ENCODE peak calls at places on chromosomes 12 and 14, in nine cellular contexts. P is WTC11, M is neural crest cell, Z is RWPE1, C is prostate gland, F is fibroblast of pulmonary artery, N is heart right ventricle, T is cardiac muscle cell, W is mammary epithelial cell. E is an unnamed sample.

GRCh38 chr12:101992091-101992490 is 69.7 kb downstream of the WASHC3 start:
- DNase-seq in Z (no peak), M (no peak), P (no peak), F (peak), N (no peak), C (no peak), W (no peak), T (no peak), E (peak)

GRCh38 chr12:107107381-107107780 is 14.0 kb upstream of the CRY1 start:
- DNase-seq in Z (no peak), T (no peak), F (no peak), W (no peak), M (no peak), P (no peak), C (no peak), N (no peak), E (no peak)

GRCh38 chr14:68924392-68925158 is 54.5 kb downstream of the ACTN1 start:
- DNase-seq in C (no peak), M (no peak), W (no peak), T (peak), P (no peak), F (no peak), N (peak), Z (peak), E (no peak)

GRCh38 chr14:99628832-99629618 is 15.9 kb upstream of the HHIPL1 start:
- DNase-seq in W (peak), F (peak), Z (peak), T (peak), N (peak), M (peak), P (peak), C (peak), E (peak)

GRCh38 chr14:103899316-103899715 is 28.9 kb upstream of the TDRD9 start:
- DNase-seq in W (no peak), F (no peak), T (no peak), P (no peak), N (no peak), C (no peak), Z (no peak), M (no peak), E (no peak)

GRCh38 chr12:92942905-92943304 is 13.8 kb upstream of the EEA1 start:
- DNase-seq in Z (no peak), P (no peak), W (peak), N (no peak), C (peak), M (no peak), T (no peak), F (peak), E (peak)

GRCh38 chr12:116222358-116222757 is 55.1 kb downstream of the MED13L start:
- DNase-seq in F (peak), C (peak), T (no peak), Z (peak), N (no peak), P (no peak), M (no peak), W (peak), E (peak)

GRCh38 chr12:31728289-31728916 is 418 bp downstream of the AMN1 start:
- DNase-seq in C (peak), Z (peak), W (no peak), N (no peak), T (no peak), M (no peak), P (no peak), F (no peak), E (no peak)

GRCh38 chr14:37931998-37932397 is 275.7 kb upstream of the SSTR1 start:
- DNase-seq in C (no peak), W (no peak), F (no peak), P (no peak), Z (no peak), N (no peak), T (no peak), M (no peak), E (no peak)

GRCh38 chr14:24150993-24151392 is 3.7 kb downstream of the RNF31 start:
- DNase-seq in C (no peak), T (no peak), W (no peak), F (no peak), Z (no peak), N (no peak), M (no peak), P (no peak), E (no peak)

GRCh38 chr14:106044949-106045596 is 518.7 kb downstream of the TMEM121 start:
- DNase-seq in M (no peak), W (no peak), C (no peak), N (peak), T (no peak), Z (no peak), P (no peak), F (no peak), E (peak)

GRCh38 chr12:57429473-57430116 is 1.2 kb downstream of the R3HDM2 start:
- DNase-seq in N (no peak), M (no peak), C (no peak), P (no peak), W (no peak), F (no peak), Z (peak), T (no peak), E (no peak)

GRCh38 chr12:32478166-32478565 is 78.8 kb downstream of the FGD4 start:
- DNase-seq in W (no peak), T (no peak), C (no peak), P (no peak), Z (no peak), F (no peak), M (no peak), N (no peak), E (no peak)

GRCh38 chr12:753401-754237 is 1.2 kb downstream of the WNK1 start:
- DNase-seq in F (peak), M (peak), N (peak), W (no peak), C (peak), Z (no peak), T (peak), P (peak), E (peak)
- TF ChIP-seq CTCF in F (no peak), M (peak), N (no peak), W (no peak), C (peak), Z (no peak), T (no peak), P (no peak), E (no peak)

DNA sequence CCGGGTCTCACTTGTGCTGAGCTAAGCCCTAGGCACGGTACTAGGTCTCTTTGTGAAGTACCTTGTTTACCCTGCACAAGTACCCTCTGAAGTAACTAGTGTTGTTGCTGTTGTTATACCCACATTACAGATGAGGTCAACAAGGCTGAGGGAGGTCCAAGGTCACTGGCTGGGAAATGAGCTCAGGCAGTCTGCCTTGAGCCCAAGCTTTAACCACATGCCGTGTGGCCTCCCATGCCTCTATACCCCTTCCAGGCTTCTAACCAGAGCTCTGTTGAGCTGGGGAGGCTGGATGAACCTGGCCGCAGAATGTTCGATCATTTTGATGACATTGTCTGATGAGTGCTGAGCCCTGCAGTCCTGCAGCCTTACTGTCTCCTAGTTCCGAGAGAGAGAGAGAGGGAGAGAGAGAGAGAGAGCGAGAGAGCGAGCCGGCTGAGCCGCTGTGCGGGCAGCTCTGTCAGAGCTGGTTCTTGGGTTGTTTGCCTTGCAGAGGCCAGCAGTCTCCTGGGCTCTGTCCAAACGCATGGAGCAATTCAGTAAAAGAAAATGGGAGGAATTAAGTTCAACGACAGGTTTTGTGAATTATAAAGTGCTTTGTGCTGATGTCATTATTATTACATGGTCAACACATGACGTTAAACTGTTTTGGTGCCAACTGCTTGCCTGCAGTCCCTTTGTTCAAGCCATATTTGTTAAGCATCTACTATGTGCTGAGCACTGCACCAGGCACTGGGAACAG is 13.1 kb downstream of the JDP2 start:
- DNase-seq in P (no peak), N (peak), F (peak), M (no peak), W (no peak), C (peak), T (no peak), Z (no peak), E (no peak)
- TF ChIP-seq CTCF in P (no peak), N (no peak), F (no peak), M (no peak), W (no peak), C (no peak), T (no peak), Z (no peak), E (no peak)

GRCh38 chr14:104971447-104972240 is 6.5 kb downstream of the AHNAK2 start:
- DNase-seq in Z (no peak), W (no peak), P (no peak), N (peak), C (no peak), M (no peak), T (no peak), F (no peak), E (no peak)

GRCh38 chr14:104973215-104974145 is 4.7 kb downstream of the AHNAK2 start:
- DNase-seq in C (peak), Z (peak), T (no peak), M (no peak), P (no peak), F (peak), N (peak), W (peak), E (peak)

GRCh38 chr14:104974146-104974541 is 4.0 kb downstream of the AHNAK2 start:
- DNase-seq in C (no peak), M (no peak), F (no peak), T (no peak), Z (no peak), P (no peak), W (peak), N (no peak), E (no peak)

GRCh38 chr14:104970231-104971068 is 7.7 kb downstream of the AHNAK2 start:
- DNase-seq in P (no peak), C (no peak), F (peak), N (peak), T (no peak), M (no peak), W (peak), Z (peak), E (peak)

GRCh38 chr14:104972301-104973211 is 5.6 kb downstream of the AHNAK2 start:
- DNase-seq in W (peak), T (no peak), N (peak), P (no peak), M (no peak), C (peak), Z (peak), F (no peak), E (peak)
- TF ChIP-seq CTCF in W (peak), T (no peak), N (no peak), P (no peak), M (no peak), C (peak), Z (peak), F (no peak), E (no peak)

GRCh38 chr14:102873546-102874061 is 48.9 kb upstream of the AMN start:
- DNase-seq in Z (no peak), F (no peak), M (no peak), N (no peak), T (no peak), W (no peak), P (no peak), C (no peak), E (no peak)
- TF ChIP-seq CTCF in Z (no peak), F (no peak), M (no peak), N (no peak), T (no peak), W (no peak), P (no peak), C (no peak), E (no peak)

DNA sequence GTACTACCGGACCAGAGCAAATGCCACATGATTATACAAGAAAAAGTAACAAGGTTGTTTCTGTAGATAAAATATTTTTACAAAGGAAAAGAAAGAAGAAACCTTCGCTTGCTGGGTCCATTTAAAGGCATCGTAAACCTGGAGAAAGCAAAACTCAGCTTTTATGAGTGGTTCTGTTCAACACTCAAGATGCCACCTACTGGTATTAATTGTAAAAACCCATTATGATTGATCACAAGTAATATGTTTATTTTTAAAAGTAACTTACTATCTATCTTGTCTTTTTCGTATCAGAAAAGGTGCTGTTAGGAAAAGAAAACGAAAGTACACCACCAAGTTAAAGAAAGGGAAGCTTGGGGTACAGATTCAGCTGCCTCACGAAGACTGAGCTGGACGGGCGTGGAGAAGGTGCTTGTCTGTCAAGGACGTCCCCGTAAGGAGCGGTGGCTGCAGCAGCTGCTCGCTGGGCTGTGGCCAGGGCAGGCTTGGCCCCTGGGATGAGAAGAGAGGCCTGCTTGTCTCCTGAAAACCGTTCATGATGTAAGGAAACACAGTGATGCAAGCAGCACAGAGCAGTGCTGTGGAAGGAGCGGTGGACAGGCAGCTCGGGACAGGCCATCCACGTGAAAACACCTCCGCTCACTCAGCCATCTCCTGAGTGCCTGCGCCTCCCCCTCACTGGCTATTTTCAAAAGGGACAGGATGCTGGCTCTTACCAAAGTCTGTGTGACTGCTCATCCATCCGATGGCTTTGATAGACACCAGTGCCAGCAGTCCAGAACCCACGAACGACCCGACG is 25.0 kb downstream of the SLC15A4 start:
- DNase-seq in N (no peak), T (no peak), F (peak), P (no peak), M (no peak), W (no peak), C (no peak), Z (no peak), E (no peak)
- TF ChIP-seq CTCF in N (no peak), T (peak), F (peak), P (no peak), M (peak), W (peak), C (peak), Z (no peak), E (no peak)

DNA sequence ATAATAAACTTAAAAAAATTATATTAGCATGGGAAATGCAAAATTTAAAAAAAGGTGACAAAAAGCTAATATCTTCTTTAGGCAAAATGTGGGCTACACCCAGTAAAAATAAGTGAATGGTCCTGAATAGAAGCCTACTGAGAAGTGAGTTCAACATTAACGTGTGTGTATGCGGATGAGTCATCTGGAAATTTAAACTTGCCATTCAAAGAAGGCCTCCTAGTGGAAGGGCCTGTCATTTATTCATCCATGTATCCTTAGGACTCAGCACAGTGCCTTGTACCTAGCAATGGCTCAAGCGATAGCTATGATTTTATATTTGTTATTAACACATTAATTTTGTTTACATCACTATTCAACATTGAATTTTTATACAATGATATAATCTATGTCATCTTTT is 226.2 kb downstream of the NUBPL start:
- DNase-seq in C (no peak), F (peak), N (no peak), Z (peak), P (no peak), M (no peak), T (no peak), W (peak), E (peak)
- TF ChIP-seq CTCF in C (no peak), F (peak), N (no peak), Z (no peak), P (no peak), M (peak), T (no peak), W (peak), E (peak)

DNA sequence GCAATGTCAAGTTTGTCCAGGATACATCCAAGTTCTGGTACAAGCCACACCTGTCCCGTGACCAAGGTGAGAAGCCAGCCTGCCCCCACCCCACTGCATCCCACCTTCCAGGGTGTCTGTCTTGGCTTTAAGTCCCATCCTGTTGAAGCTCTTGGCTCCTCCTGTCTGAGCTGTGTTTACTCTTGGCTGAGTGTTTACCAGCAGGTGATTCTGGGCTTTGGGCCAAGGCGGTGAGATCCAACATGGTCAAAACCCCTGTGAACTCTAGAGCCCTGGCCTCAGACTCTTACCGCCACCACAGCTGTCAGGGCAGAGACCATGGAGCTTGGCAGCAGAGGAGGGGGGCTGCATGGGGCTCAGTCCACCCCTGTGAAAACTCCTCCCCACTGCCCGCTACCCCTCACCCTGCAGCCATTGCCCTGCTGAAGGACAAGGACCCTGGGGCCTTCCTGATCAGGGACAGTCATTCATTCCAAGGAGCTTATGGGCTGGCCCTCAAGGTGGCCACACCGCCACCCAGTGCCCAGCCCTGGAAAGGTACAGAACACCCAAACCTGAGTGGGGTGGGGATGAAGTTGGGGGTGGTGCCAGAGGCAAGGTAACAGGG is 11.6 kb downstream of the TNS2 start:
- DNase-seq in F (no peak), N (no peak), W (no peak), C (peak), P (peak), T (no peak), M (no peak), Z (no peak), E (peak)
- TF ChIP-seq CTCF in F (no peak), N (no peak), W (peak), C (peak), P (no peak), T (peak), M (no peak), Z (no peak), E (peak)

DNA sequence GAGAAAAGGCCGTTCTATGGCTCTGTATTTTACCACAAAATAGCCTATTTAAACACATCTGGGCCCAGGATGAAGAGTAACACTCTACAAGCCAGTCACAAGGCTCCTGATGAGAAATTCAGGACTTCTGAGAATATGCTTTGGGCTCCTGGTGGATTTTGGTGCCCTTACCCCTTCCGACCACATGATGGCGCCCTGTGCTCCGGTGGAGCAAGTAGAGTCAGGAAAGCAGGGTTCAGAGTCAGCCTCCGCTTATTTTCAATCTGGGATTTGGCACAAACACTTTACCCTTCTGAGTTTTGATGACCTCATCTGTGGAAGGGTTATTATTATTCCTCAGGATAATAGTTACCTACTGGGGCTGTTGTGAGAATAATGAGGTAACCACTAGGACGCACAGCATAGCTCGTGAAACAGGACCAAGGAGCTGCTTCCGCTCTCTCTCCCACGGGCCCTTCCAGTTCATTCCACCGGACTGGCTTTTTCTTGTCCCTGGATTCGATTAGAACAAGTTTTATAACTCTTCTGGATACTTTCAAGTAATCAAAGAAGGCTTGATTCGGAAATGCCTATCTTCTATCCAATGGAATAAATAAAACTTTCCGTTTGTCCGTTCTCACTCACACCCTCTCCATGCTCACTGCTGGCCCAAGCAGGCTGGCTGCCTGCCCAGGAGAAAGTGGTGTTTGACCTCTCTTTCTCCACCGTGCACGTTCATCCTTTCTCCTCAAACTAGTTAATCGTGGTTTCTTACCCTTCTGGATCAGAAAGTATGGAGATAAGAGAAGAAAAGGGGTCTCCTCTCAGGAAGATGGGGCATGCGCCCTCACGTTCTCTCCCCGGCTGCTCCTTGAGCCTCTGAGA is 104.6 kb downstream of the GALC start:
- DNase-seq in C (no peak), P (peak), M (no peak), N (peak), Z (no peak), W (no peak), T (peak), F (peak), E (peak)
- TF ChIP-seq CTCF in C (no peak), P (peak), M (peak), N (peak), Z (no peak), W (peak), T (peak), F (peak), E (peak)

GRCh38 chr12:47188576-47189441 is 109.0 kb upstream of the AMIGO2 start:
- DNase-seq in M (no peak), C (no peak), F (peak), T (no peak), W (peak), Z (no peak), P (no peak), N (no peak), E (peak)

GRCh38 chr12:47192046-47192445 is 112.3 kb upstream of the AMIGO2 start:
- DNase-seq in C (no peak), M (no peak), W (no peak), T (no peak), F (no peak), P (no peak), N (no peak), Z (no peak), E (no peak)

GRCh38 chr12:47190905-47191304 is 111.1 kb upstream of the AMIGO2 start:
- DNase-seq in W (no peak), N (no peak), M (no peak), T (no peak), P (no peak), F (no peak), C (no peak), Z (no peak), E (no peak)

GRCh38 chr12:47189753-47190152 is 110.0 kb upstream of the AMIGO2 start:
- DNase-seq in T (peak), M (no peak), P (peak), W (no peak), F (peak), C (no peak), Z (no peak), N (no peak), E (no peak)

DNA sequence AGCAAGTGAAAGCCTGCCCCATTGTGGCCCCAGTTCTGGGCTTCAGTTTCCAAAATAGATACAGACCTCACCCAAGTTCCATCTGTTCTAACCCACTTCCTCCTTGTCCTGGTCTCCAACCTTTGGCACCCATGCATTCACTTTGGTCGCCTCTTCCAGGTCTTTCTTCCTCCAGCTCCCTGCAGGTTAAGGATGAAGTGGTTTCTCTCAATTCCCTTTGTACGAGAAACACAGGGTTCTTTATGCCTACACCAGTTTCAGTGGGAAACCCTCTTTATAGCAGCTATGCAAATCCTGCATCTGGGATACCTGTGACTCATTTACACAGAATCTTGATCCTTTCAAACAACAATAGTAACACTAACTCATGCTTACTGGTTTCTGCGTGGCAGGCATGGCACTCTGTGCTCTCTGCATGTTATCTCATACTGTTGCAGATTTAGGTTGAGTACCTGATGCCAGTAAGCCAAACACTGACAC is 110.6 kb upstream of the AMIGO2 start:
- DNase-seq in F (peak), N (no peak), T (no peak), M (no peak), C (no peak), W (peak), Z (peak), P (no peak), E (peak)
- TF ChIP-seq CTCF in F (no peak), N (no peak), T (no peak), M (no peak), C (no peak), W (no peak), Z (no peak), P (no peak), E (no peak)